ENCODE peak calls at places on chromosomes 3 and 15, in seven cellular contexts. K, B, G, D, M, V and L are unnamed samples.

GRCh38 chr3:87420171-87420570 is 143.8 kb upstream of the POU1F1 start:
- DNase-seq in K (no peak), B (no peak), M (no peak), G (no peak), D (no peak), V (no peak), L (no peak)

GRCh38 chr3:188656196-188656982 is 502.4 kb downstream of the LPP start:
- DNase-seq in K (no peak), D (no peak), G (peak), M (no peak), B (peak), V (no peak), L (peak)

GRCh38 chr15:65177901-65178300 is 7.2 kb downstream of the CLPX start:
- DNase-seq in G (peak), D (no peak), K (no peak), V (no peak), M (no peak), B (peak), L (no peak)

GRCh38 chr3:61936344-61936937 is 375.1 kb downstream of the PTPRG start:
- DNase-seq in K (no peak), M (no peak), B (no peak), V (no peak), G (peak), D (no peak), L (no peak)

GRCh38 chr15:48992545-48992944 is 28.8 kb upstream of the SHC4 start:
- DNase-seq in B (no peak), G (no peak), K (no peak), M (no peak), D (no peak), V (no peak), L (no peak)

GRCh38 chr15:98853593-98854420 is 153.8 kb downstream of the PGPEP1L start:
- DNase-seq in G (peak), M (no peak), K (no peak), V (no peak), D (no peak), B (peak), L (no peak)

GRCh38 chr3:42753757-42754156 is 19.3 kb downstream of the CCDC13 start:
- DNase-seq in D (no peak), G (no peak), V (no peak), B (no peak), M (no peak), K (no peak), L (no peak)

GRCh38 chr3:190130700-190131099 is 10.0 kb upstream of the P3H2 start:
- DNase-seq in B (no peak), G (no peak), K (no peak), V (no peak), M (no peak), D (no peak), L (no peak)

GRCh38 chr3:42730706-42731420 is 28.3 kb upstream of the HHATL start:
- DNase-seq in M (no peak), K (no peak), G (no peak), D (no peak), B (no peak), V (no peak), L (no peak)

GRCh38 chr3:78647735-78648134 is 1120.1 kb downstream of the ROBO1 start:
- DNase-seq in K (no peak), B (peak), V (no peak), D (no peak), M (no peak), G (peak), L (no peak)

GRCh38 chr3:43034911-43035310 is 55.8 kb downstream of the GASK1A start:
- DNase-seq in B (no peak), K (no peak), G (no peak), M (no peak), V (no peak), D (no peak), L (no peak)

GRCh38 chr3:64163019-64163754 is 62.1 kb downstream of the PRICKLE2 start:
- DNase-seq in M (no peak), D (no peak), K (no peak), G (no peak), V (no peak), B (peak), L (no peak)

GRCh38 chr3:2071531-2071930 is 27.1 kb upstream of the CNTN4 start:
- DNase-seq in B (no peak), V (no peak), G (no peak), M (no peak), K (no peak), D (no peak), L (no peak)

GRCh38 chr15:63708141-63708772 is 111.1 kb downstream of the FBXL22 start:
- DNase-seq in G (no peak), M (no peak), K (no peak), B (no peak), V (no peak), D (no peak), L (no peak)

GRCh38 chr15:32677238-32677750 is 35.8 kb downstream of the SCG5 start:
- DNase-seq in K (no peak), G (no peak), V (no peak), B (peak), D (no peak), M (no peak), L (no peak)

GRCh38 chr3:60250210-60250609 is 1001.0 kb downstream of the FHIT start:
- DNase-seq in B (peak), G (no peak), D (no peak), M (no peak), K (no peak), V (no peak), L (no peak)

GRCh38 chr3:58492385-58492970 is 582 bp downstream of the KCTD6 start:
- DNase-seq in K (no peak), D (no peak), B (peak), G (peak), V (peak), M (no peak), L (no peak)

GRCh38 chr3:152272771-152273242 is 4.1 kb downstream of the MBNL1 start:
- DNase-seq in D (no peak), B (no peak), G (peak), V (peak), K (no peak), M (no peak), L (no peak)

GRCh38 chr15:61195116-61196002 is 33.7 kb downstream of the RORA start:
- DNase-seq in B (peak), M (no peak), K (peak), V (no peak), D (no peak), G (peak), L (no peak)

GRCh38 chr15:74374648-74375302 is 7.3 kb upstream of the CYP11A1 start:
- DNase-seq in K (no peak), G (no peak), D (no peak), M (no peak), V (no peak), B (no peak), L (no peak)

GRCh38 chr15:66891776-66892175 is 173.6 kb upstream of the SMAD3 start:
- DNase-seq in D (no peak), K (no peak), B (no peak), M (no peak), G (no peak), V (no peak), L (no peak)

GRCh38 chr15:90295270-90295648 is 29.8 kb downstream of the NGRN start:
- DNase-seq in V (no peak), K (no peak), M (no peak), D (no peak), B (no peak), G (no peak), L (no peak)

GRCh38 chr15:50181983-50182232 is at the start of gene SLC27A2:
- DNase-seq in B (peak), G (peak), M (no peak), K (no peak), D (no peak), V (peak), L (no peak)

GRCh38 chr15:60155661-60156060 is 151.6 kb downstream of the FOXB1 start:
- DNase-seq in B (peak), V (no peak), G (peak), K (no peak), D (no peak), M (no peak), L (no peak)

GRCh38 chr3:35042210-35042960 is 596.9 kb upstream of the ARPP21 start:
- DNase-seq in G (no peak), K (no peak), M (no peak), D (no peak), B (no peak), V (no peak), L (no peak)

GRCh38 chr15:86919581-86919980 is 839.9 kb downstream of the AGBL1 start:
- DNase-seq in D (no peak), K (no peak), B (no peak), V (no peak), M (no peak), G (no peak), L (no peak)

GRCh38 chr15:85327820-85328219 is 52.6 kb upstream of the AKAP13 start:
- DNase-seq in K (no peak), D (no peak), V (no peak), B (no peak), M (peak), G (no peak), L (no peak)